ENCODE peak calls at places on chromosomes 11 and 22, in six cellular contexts. M is GM12878; O is CD8-positive, alpha-beta T cell; B is CD4-positive, alpha-beta T cell; P is HepG2; J is right cardiac atrium. W is an unnamed sample.

GRCh38 chr22:49960967-49961600 is 512 bp downstream of the PIM3 start:
- ATAC-seq in M (peak), B (no peak), P (no peak), J (no peak), O (no peak), W (no peak)

GRCh38 chr11:70204466-70204799 is 1.3 kb downstream of the FADD start:
- ATAC-seq in J (no peak), O (peak), M (peak), P (no peak), B (peak), W (no peak)

GRCh38 chr22:20138417-20138738 is 6.8 kb downstream of the ZDHHC8 start:
- ATAC-seq in B (no peak), P (no peak), M (no peak), O (no peak), J (peak), W (no peak)

GRCh38 chr11:820655-821512 is 2.2 kb downstream of the PNPLA2 start:
- ATAC-seq in M (no peak), J (peak), O (no peak), B (no peak), P (peak), W (peak)

GRCh38 chr11:113730887-113731726 is 25.0 kb upstream of the TMPRSS5 start:
- ATAC-seq in J (peak), P (peak), M (peak), B (no peak), O (no peak), W (no peak)

GRCh38 chr11:34213366-34213765 is 107.9 kb downstream of the NAT10 start:
- ATAC-seq in J (no peak), O (no peak), B (no peak), M (no peak), P (peak), W (no peak)

GRCh38 chr22:49290711-49291110 is 537.0 kb downstream of the BRD1 start:
- ATAC-seq in M (no peak), B (no peak), O (no peak), P (no peak), J (no peak), W (no peak)

GRCh38 chr11:100752371-100753073 is 65.4 kb downstream of the ARHGAP42 start:
- ATAC-seq in M (no peak), P (peak), B (no peak), J (peak), O (no peak), W (no peak)

GRCh38 chr11:8234425-8234821 is 29.3 kb downstream of the LMO1 start:
- ATAC-seq in O (no peak), M (no peak), J (no peak), P (peak), B (no peak), W (no peak)

GRCh38 chr11:94539420-94539819 is 4.3 kb upstream of the FUT4 start:
- ATAC-seq in J (no peak), B (no peak), O (no peak), M (no peak), P (no peak), W (no peak)

GRCh38 chr11:94536386-94536785 is 7.3 kb upstream of the FUT4 start:
- ATAC-seq in M (no peak), B (no peak), P (no peak), O (no peak), J (no peak), W (no peak)

DNA sequence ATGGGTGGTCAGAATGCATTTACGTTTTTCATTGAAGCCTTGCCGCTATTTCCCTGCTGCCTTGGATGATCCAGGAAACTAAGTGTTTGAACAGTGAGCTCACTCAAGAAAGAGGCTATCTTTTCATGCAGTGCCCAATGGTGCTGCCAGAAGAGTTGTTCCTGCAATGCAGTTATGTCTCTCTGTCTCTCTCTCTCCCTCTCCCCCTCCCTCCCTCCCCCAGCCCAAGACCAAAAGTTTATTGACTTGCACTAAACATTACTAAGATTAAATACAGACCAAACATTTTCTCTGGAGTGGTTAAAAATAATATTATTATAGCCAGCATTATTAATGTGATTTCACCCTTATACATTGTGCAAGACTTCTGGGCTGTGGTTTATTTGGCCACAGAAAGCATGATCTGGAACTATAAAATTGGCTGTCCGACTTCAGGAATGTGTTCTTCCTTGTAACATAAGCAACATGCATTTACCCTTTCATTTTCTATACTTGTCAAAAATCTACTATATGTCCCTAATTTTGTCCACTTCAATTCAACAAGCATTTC is 6.6 kb upstream of the FUT4 start:
- ATAC-seq in J (peak), B (no peak), M (no peak), O (no peak), P (no peak), W (no peak)
- H3K27ac ChIP-seq in J (peak), B (no peak), M (no peak), O (no peak), P (no peak), W (no peak)

DNA sequence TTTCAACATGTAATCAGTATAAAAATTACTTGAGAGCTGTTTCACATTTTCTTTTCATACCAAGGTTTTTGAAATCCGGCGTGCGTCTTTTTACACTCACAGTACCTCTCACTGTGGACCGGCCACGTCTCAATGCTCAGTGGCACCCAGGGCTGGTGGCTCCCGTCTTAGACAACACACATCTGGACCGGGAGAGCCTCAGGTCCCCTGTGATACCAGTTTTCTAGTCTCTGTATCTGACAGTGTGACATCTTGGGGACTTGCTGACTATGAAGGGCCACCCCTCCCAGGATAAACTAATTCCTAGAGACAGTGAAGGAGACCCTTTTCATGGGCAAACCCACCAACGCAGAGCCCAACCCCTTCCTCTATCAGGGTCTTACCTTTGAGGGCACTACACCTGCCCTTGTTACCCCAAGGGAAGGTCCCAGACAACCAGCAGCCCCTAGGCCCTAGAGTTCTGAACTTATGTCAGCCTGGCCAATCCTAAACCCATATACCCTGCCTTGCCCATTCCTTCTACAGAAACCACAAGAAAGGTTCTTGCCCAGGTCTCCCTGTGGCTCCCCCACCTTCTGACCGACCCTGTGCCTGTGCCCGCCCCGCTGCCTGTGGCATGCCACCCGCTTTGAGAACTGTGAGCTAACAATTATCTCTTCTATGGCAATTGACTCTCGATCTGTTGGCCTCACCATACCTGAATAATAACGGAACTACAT is 6.1 kb upstream of the ASCL2 start:
- ATAC-seq in J (no peak), M (no peak), B (no peak), P (no peak), O (no peak), W (no peak)
- H3K27ac ChIP-seq in J (no peak), M (no peak), B (no peak), P (no peak), O (no peak), W (no peak)

DNA sequence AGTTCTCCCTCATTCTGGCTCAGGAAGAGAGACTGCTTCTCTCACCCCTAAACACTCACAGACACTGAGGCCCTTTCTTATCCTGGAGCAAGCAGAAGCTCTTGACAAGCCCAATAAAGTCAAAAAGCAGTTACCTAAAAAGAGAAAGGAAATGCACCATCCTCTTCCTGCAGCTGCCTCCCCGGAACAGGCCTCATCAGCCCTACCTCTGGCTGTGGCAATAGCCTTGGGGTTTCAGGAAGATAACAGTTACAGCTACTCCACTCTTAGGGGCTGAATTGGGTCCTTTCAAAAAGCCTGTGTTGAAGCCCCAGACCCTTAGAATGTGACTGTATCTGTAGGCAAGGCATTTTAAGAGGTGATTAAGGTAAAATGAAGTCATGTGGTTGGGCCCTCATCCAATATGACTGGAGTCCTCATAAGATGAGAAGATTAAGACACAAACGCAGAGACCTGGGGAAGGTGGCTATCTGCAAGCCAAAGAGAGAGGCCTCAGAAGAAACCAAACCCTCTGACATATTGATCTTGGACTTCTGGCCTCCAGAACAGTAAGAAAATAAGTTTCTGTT is 3.5 kb upstream of the LGALS12 start:
- ATAC-seq in P (no peak), B (no peak), J (no peak), M (no peak), O (no peak), W (no peak)
- H3K27ac ChIP-seq in P (no peak), B (no peak), J (no peak), M (no peak), O (no peak), W (no peak)

DNA sequence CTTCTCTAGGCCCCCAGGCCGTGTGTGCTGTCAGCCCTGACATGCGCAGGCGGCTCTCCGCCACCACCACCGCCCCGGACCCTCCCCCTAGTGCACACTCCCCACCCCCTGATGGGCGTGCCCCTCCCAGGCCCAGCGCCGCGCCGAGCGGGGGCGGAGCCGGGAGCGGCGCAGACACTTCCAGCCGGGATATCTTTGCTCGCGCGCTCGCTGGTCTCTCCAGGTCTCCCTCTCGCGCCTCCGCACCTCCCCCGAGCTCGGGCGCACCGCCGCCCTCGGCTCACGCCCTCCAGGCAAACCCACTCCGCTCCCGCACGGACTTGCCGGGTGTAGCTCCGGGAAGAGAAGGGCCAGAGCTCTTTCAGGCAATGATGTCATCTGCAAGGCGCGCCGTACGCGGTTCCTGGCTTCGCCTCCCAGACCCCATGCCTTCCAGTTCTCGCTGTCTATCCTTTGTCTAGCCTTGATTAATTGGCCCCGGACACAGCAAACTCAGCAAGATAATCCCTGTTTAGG is at the start of gene SCN3B:
- ATAC-seq in P (peak), B (no peak), O (no peak), J (peak), M (peak), W (peak)
- H3K27ac ChIP-seq in P (no peak), B (no peak), O (no peak), J (peak), M (no peak), W (peak)

GRCh38 chr11:65492387-65492636 is 6.5 kb upstream of the MALAT1 start:
- ATAC-seq in P (no peak), J (no peak), B (no peak), M (no peak), O (no peak), W (no peak)
- H3K27ac ChIP-seq in P (no peak), J (peak), B (no peak), M (peak), O (no peak), W (peak)

GRCh38 chr11:133078012-133078411 is 454.3 kb downstream of the OPCML start:
- ATAC-seq in M (no peak), P (no peak), O (no peak), B (no peak), J (no peak), W (no peak)
- H3K27ac ChIP-seq in M (no peak), P (no peak), O (no peak), B (no peak), J (no peak), W (no peak)

DNA sequence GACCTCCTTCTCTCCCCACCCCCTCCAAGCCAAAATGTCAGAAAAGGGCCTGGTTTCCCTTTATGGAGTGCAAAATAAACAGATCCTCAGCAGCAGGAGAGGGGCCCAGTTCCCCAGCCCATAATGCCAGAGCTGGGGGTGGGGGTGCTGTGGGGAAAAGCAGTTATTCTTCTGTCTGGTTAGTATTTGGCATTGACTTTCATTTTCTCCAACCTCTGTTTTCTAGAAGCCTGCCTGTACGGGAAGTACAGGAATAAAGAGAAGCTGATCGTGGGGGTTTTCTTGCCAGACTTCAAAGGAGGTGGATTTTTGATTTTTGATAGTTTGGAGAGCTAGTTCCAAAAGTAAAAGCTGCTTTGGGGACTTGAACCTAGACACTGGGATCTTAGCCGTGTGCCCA is 22.4 kb downstream of the FLI1 start:
- ATAC-seq in P (no peak), J (no peak), O (peak), M (no peak), B (peak), W (no peak)
- H3K27ac ChIP-seq in P (no peak), J (peak), O (peak), M (peak), B (peak), W (peak)

GRCh38 chr22:45763236-45763624 is 91.6 kb downstream of the ATXN10 start:
- ATAC-seq in B (no peak), M (no peak), O (no peak), J (no peak), P (peak), W (no peak)
- H3K27ac ChIP-seq in B (no peak), M (no peak), O (no peak), J (no peak), P (no peak), W (no peak)

GRCh38 chr22:33385611-33386010 is 327.4 kb upstream of the SYN3 start:
- ATAC-seq in P (no peak), O (no peak), J (no peak), M (no peak), B (no peak), W (no peak)

GRCh38 chr22:33382427-33382826 is 324.2 kb upstream of the SYN3 start:
- ATAC-seq in B (no peak), J (no peak), M (no peak), O (no peak), P (no peak), W (no peak)

GRCh38 chr22:33379836-33380235 is 321.7 kb upstream of the SYN3 start:
- ATAC-seq in B (no peak), M (no peak), P (no peak), O (no peak), J (no peak), W (no peak)

GRCh38 chr22:33381531-33382406 is 323.6 kb upstream of the SYN3 start:
- ATAC-seq in P (no peak), J (no peak), O (no peak), M (no peak), B (no peak), W (no peak)

DNA sequence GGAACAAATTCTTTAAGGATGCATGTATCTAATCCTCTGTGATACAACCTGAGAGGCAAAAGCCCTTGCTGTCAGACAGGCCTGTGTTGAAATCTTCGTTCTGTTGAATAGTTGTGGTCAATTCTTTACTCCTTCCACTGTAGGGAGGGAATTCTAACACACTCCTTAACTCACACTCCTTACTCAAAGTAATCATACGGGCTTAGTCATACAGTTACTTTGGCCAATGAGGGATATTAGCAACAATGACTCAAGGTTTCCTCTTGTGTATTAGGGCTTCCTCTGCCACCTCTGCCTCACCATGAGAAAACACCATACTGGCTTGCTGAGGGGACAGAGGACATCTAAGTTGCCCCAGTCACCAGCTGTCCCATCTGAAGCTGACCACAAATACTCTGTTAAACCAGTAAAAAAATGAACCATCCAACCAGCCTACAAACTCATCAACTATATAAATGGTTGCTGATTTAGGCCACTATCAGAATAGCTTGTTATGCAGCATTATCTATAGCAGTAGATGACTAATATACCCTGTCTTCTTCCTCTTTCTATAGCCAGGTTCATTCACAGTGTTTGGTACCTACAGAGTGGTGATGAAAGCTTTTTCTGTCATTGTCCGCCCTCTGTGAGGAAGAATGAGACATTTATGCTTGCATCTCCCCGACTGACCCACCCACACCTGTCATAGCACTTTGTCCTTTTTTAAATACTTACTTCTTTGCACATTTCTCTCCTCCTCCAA is 322.8 kb upstream of the SYN3 start:
- ATAC-seq in P (no peak), M (peak), O (no peak), J (no peak), B (no peak), W (no peak)
- H3K27ac ChIP-seq in P (no peak), M (no peak), O (no peak), J (no peak), B (no peak), W (no peak)

GRCh38 chr11:38456371-38456770 is 1858.3 kb upstream of the RAG2 start:
- ATAC-seq in M (no peak), O (no peak), P (no peak), J (no peak), B (no peak), W (no peak)

GRCh38 chr11:38460901-38461300 is 1862.9 kb upstream of the RAG2 start:
- ATAC-seq in B (no peak), M (no peak), J (peak), P (no peak), O (no peak), W (no peak)

GRCh38 chr11:38460429-38460828 is 1862.4 kb upstream of the RAG2 start:
- ATAC-seq in M (no peak), J (no peak), O (no peak), P (no peak), B (no peak), W (no peak)

GRCh38 chr11:38461751-38462150 is 1863.7 kb upstream of the RAG2 start:
- ATAC-seq in O (no peak), P (no peak), M (no peak), B (no peak), J (peak), W (no peak)
- H3K27ac ChIP-seq in O (no peak), P (no peak), M (no peak), B (no peak), J (no peak), W (no peak)